ENCODE peak calls at places on chromosome 16, in five cellular contexts. One of them, this sample, is unnamed.

GRCh38 chr16:20236890-20237289 is 90.4 kb downstream of the GP2 start:
- DNase-seq in upper lobe of right lung: no peak
- DNase-seq in neural crest cell: no peak
- DNase-seq in WERI-Rb-1: no peak
- DNase-seq in ecto neural progenitor cell: no peak
- DNase-seq in this sample: no peak

GRCh38 chr16:23072084-23072599 is 77.1 kb downstream of the USP31 start:
- DNase-seq in neural crest cell: no peak
- DNase-seq in upper lobe of right lung: peak
- DNase-seq in WERI-Rb-1: no peak
- DNase-seq in ecto neural progenitor cell: no peak
- DNase-seq in this sample: no peak

GRCh38 chr16:80932725-80933124 is 74.0 kb downstream of the CMC2 start:
- DNase-seq in ecto neural progenitor cell: no peak
- DNase-seq in neural crest cell: no peak
- DNase-seq in WERI-Rb-1: no peak
- DNase-seq in upper lobe of right lung: no peak
- DNase-seq in this sample: peak

GRCh38 chr16:31568577-31569359 is 41.1 kb downstream of the AHSP start:
- DNase-seq in neural crest cell: no peak
- DNase-seq in upper lobe of right lung: peak
- DNase-seq in ecto neural progenitor cell: no peak
- DNase-seq in WERI-Rb-1: no peak
- DNase-seq in this sample: no peak

GRCh38 chr16:4416200-4417032 is at the start of gene CORO7:
- DNase-seq in ecto neural progenitor cell: peak
- DNase-seq in WERI-Rb-1: peak
- DNase-seq in upper lobe of right lung: peak
- DNase-seq in neural crest cell: peak
- DNase-seq in this sample: peak

GRCh38 chr16:84324439-84325262 is 30.0 kb downstream of the WFDC1 start:
- DNase-seq in ecto neural progenitor cell: no peak
- DNase-seq in upper lobe of right lung: no peak
- DNase-seq in WERI-Rb-1: no peak
- DNase-seq in neural crest cell: no peak
- DNase-seq in this sample: peak

GRCh38 chr16:81003610-81004460 is 2.9 kb downstream of the CMC2 start:
- DNase-seq in ecto neural progenitor cell: no peak
- DNase-seq in neural crest cell: no peak
- DNase-seq in WERI-Rb-1: no peak
- DNase-seq in upper lobe of right lung: no peak
- DNase-seq in this sample: no peak

GRCh38 chr16:19294156-19294649 is 8.7 kb downstream of the CLEC19A start:
- DNase-seq in neural crest cell: no peak
- DNase-seq in ecto neural progenitor cell: no peak
- DNase-seq in upper lobe of right lung: peak
- DNase-seq in WERI-Rb-1: no peak
- DNase-seq in this sample: no peak

GRCh38 chr16:24538756-24539294 is 541 bp upstream of the RBBP6 start:
- DNase-seq in ecto neural progenitor cell: no peak
- DNase-seq in neural crest cell: no peak
- DNase-seq in WERI-Rb-1: no peak
- DNase-seq in upper lobe of right lung: no peak
- DNase-seq in this sample: peak

GRCh38 chr16:78444-79145 is 570 bp downstream of the MPG start:
- DNase-seq in upper lobe of right lung: no peak
- DNase-seq in ecto neural progenitor cell: no peak
- DNase-seq in neural crest cell: no peak
- DNase-seq in WERI-Rb-1: no peak
- DNase-seq in this sample: no peak

GRCh38 chr16:50440531-50440930 is 71.7 kb upstream of the BRD7 start:
- DNase-seq in neural crest cell: no peak
- DNase-seq in WERI-Rb-1: no peak
- DNase-seq in upper lobe of right lung: no peak
- DNase-seq in ecto neural progenitor cell: peak
- DNase-seq in this sample: no peak

GRCh38 chr16:64907844-64908243 is 214.0 kb downstream of the CDH11 start:
- DNase-seq in ecto neural progenitor cell: no peak
- DNase-seq in WERI-Rb-1: no peak
- DNase-seq in upper lobe of right lung: no peak
- DNase-seq in neural crest cell: no peak
- DNase-seq in this sample: no peak

GRCh38 chr16:73021866-73022495 is 25.9 kb downstream of the ZFHX3 start:
- DNase-seq in ecto neural progenitor cell: no peak
- DNase-seq in WERI-Rb-1: no peak
- DNase-seq in upper lobe of right lung: peak
- DNase-seq in neural crest cell: no peak
- DNase-seq in this sample: no peak

GRCh38 chr16:89903908-89904515 is 14.7 kb upstream of the MC1R start:
- DNase-seq in ecto neural progenitor cell: no peak
- DNase-seq in WERI-Rb-1: no peak
- DNase-seq in upper lobe of right lung: no peak
- DNase-seq in neural crest cell: no peak
- DNase-seq in this sample: no peak

GRCh38 chr16:22093952-22094351 is 1.6 kb downstream of the VWA3A start:
- DNase-seq in neural crest cell: no peak
- DNase-seq in ecto neural progenitor cell: no peak
- DNase-seq in upper lobe of right lung: no peak
- DNase-seq in WERI-Rb-1: no peak
- DNase-seq in this sample: no peak

GRCh38 chr16:3099732-3100499 is 822 bp upstream of the ZSCAN10 start:
- DNase-seq in upper lobe of right lung: peak
- DNase-seq in WERI-Rb-1: no peak
- DNase-seq in neural crest cell: peak
- DNase-seq in ecto neural progenitor cell: peak
- DNase-seq in this sample: peak

GRCh38 chr16:15509051-15509592 is 74.7 kb downstream of the BMERB1 start:
- DNase-seq in neural crest cell: no peak
- DNase-seq in ecto neural progenitor cell: no peak
- DNase-seq in upper lobe of right lung: no peak
- DNase-seq in WERI-Rb-1: no peak
- DNase-seq in this sample: no peak

GRCh38 chr16:27123795-27124194 is 57.1 kb downstream of the C16orf82 start:
- DNase-seq in upper lobe of right lung: no peak
- DNase-seq in ecto neural progenitor cell: no peak
- DNase-seq in WERI-Rb-1: no peak
- DNase-seq in neural crest cell: no peak
- DNase-seq in this sample: no peak

GRCh38 chr16:28990375-28991040 is 5.7 kb downstream of the LAT start:
- DNase-seq in neural crest cell: no peak
- DNase-seq in upper lobe of right lung: no peak
- DNase-seq in ecto neural progenitor cell: no peak
- DNase-seq in WERI-Rb-1: no peak
- DNase-seq in this sample: no peak

GRCh38 chr16:61993076-61993475 is 43.2 kb downstream of the CDH8 start:
- DNase-seq in upper lobe of right lung: no peak
- DNase-seq in neural crest cell: no peak
- DNase-seq in WERI-Rb-1: no peak
- DNase-seq in ecto neural progenitor cell: no peak
- DNase-seq in this sample: no peak

GRCh38 chr16:86953631-86954465 is 363.3 kb downstream of the C16orf95 start:
- DNase-seq in upper lobe of right lung: no peak
- DNase-seq in WERI-Rb-1: no peak
- DNase-seq in ecto neural progenitor cell: peak
- DNase-seq in neural crest cell: peak
- DNase-seq in this sample: no peak

GRCh38 chr16:31715915-31716314 is 157.7 kb upstream of the ZNF267 start:
- DNase-seq in ecto neural progenitor cell: no peak
- DNase-seq in upper lobe of right lung: no peak
- DNase-seq in WERI-Rb-1: no peak
- DNase-seq in neural crest cell: no peak
- DNase-seq in this sample: no peak

GRCh38 chr16:85286066-85286712 is 173.9 kb upstream of the CIBAR2 start:
- DNase-seq in ecto neural progenitor cell: no peak
- DNase-seq in neural crest cell: no peak
- DNase-seq in upper lobe of right lung: no peak
- DNase-seq in WERI-Rb-1: no peak
- DNase-seq in this sample: peak

GRCh38 chr16:74462361-74462760 is 41.1 kb upstream of the CLEC18B start:
- DNase-seq in neural crest cell: no peak
- DNase-seq in upper lobe of right lung: no peak
- DNase-seq in WERI-Rb-1: no peak
- DNase-seq in ecto neural progenitor cell: no peak
- DNase-seq in this sample: no peak

GRCh38 chr16:17364319-17365210 is 106.2 kb downstream of the XYLT1 start:
- DNase-seq in ecto neural progenitor cell: no peak
- DNase-seq in WERI-Rb-1: no peak
- DNase-seq in upper lobe of right lung: no peak
- DNase-seq in neural crest cell: no peak
- DNase-seq in this sample: no peak

GRCh38 chr16:6517321-6517720 is 815.3 kb upstream of the RBFOX1 start:
- DNase-seq in WERI-Rb-1: no peak
- DNase-seq in upper lobe of right lung: no peak
- DNase-seq in ecto neural progenitor cell: no peak
- DNase-seq in neural crest cell: no peak
- DNase-seq in this sample: no peak

GRCh38 chr16:56610017-56610608 is 1.7 kb downstream of the MT2A start:
- DNase-seq in neural crest cell: no peak
- DNase-seq in ecto neural progenitor cell: no peak
- DNase-seq in upper lobe of right lung: peak
- DNase-seq in WERI-Rb-1: no peak
- DNase-seq in this sample: peak

GRCh38 chr16:14628806-14629611 is 1.1 kb downstream of the PARN start:
- DNase-seq in ecto neural progenitor cell: peak
- DNase-seq in WERI-Rb-1: no peak
- DNase-seq in neural crest cell: no peak
- DNase-seq in upper lobe of right lung: no peak
- DNase-seq in this sample: no peak

GRCh38 chr16:10390867-10391266 is 5.0 kb downstream of the ATF7IP2 start:
- DNase-seq in ecto neural progenitor cell: no peak
- DNase-seq in WERI-Rb-1: no peak
- DNase-seq in upper lobe of right lung: no peak
- DNase-seq in neural crest cell: no peak
- DNase-seq in this sample: no peak

GRCh38 chr16:27712251-27712711 is 162.3 kb downstream of the KATNIP start:
- DNase-seq in upper lobe of right lung: peak
- DNase-seq in ecto neural progenitor cell: no peak
- DNase-seq in neural crest cell: no peak
- DNase-seq in WERI-Rb-1: no peak
- DNase-seq in this sample: no peak

GRCh38 chr16:81448154-81449131 is 3.8 kb downstream of the CMIP start:
- DNase-seq in ecto neural progenitor cell: peak
- DNase-seq in WERI-Rb-1: no peak
- DNase-seq in neural crest cell: no peak
- DNase-seq in upper lobe of right lung: no peak
- DNase-seq in this sample: peak

GRCh38 chr16:67483150-67483549 is at the start of gene AGRP:
- DNase-seq in upper lobe of right lung: no peak
- DNase-seq in ecto neural progenitor cell: no peak
- DNase-seq in WERI-Rb-1: no peak
- DNase-seq in neural crest cell: no peak
- DNase-seq in this sample: no peak

GRCh38 chr16:75087040-75087979 is 29.3 kb downstream of the LDHD start:
- DNase-seq in ecto neural progenitor cell: no peak
- DNase-seq in WERI-Rb-1: peak
- DNase-seq in neural crest cell: no peak
- DNase-seq in upper lobe of right lung: no peak
- DNase-seq in this sample: no peak

GRCh38 chr16:82655315-82655714 is 28.5 kb downstream of the CDH13 start:
- DNase-seq in ecto neural progenitor cell: no peak
- DNase-seq in upper lobe of right lung: no peak
- DNase-seq in neural crest cell: no peak
- DNase-seq in WERI-Rb-1: no peak
- DNase-seq in this sample: peak

GRCh38 chr16:81729451-81729850 is 49.6 kb upstream of the PLCG2 start:
- DNase-seq in upper lobe of right lung: no peak
- DNase-seq in neural crest cell: peak
- DNase-seq in ecto neural progenitor cell: peak
- DNase-seq in WERI-Rb-1: no peak
- DNase-seq in this sample: no peak

This sample was measured in SW480.